ENCODE peak calls at places on chromosomes 2 and 18, in eight cellular contexts. Z, A, R, N, T, W, K and X are unnamed samples.

GRCh38 chr18:35522130-35522959 is 24.6 kb upstream of the INO80C start:
- DNase-seq in Z (no peak), A (no peak), R (no peak), N (no peak), T (no peak), W (no peak), K (no peak), X (no peak)

GRCh38 chr2:177523781-177524180 is 131.2 kb downstream of the AGPS start:
- DNase-seq in Z (no peak), A (no peak), R (no peak), N (no peak), T (no peak), W (no peak), K (no peak), X (no peak)

GRCh38 chr2:71067567-71068217 is 756 bp upstream of the NAGK start:
- DNase-seq in Z (no peak), A (peak), R (no peak), N (peak), T (no peak), W (no peak), K (no peak), X (peak)

GRCh38 chr2:239380831-239381708 is 19.8 kb downstream of the HDAC4 start:
- DNase-seq in Z (peak), A (peak), R (no peak), N (peak), T (no peak), W (no peak), K (no peak), X (peak)

GRCh38 chr2:35960596-35960995 is 395.0 kb upstream of the CRIM1 start:
- DNase-seq in Z (no peak), A (no peak), R (no peak), N (no peak), T (no peak), W (no peak), K (no peak), X (no peak)

GRCh38 chr2:4673025-4673489 is 969.7 kb downstream of the DCDC2C start:
- DNase-seq in Z (no peak), A (no peak), R (no peak), N (no peak), T (peak), W (no peak), K (no peak), X (no peak)

GRCh38 chr18:79779021-79779699 is 18.6 kb upstream of the KCNG2 start:
- DNase-seq in Z (no peak), A (no peak), R (no peak), N (no peak), T (no peak), W (no peak), K (no peak), X (no peak)

GRCh38 chr18:2963048-2963447 is 49.9 kb downstream of the LPIN2 start:
- DNase-seq in Z (peak), A (peak), R (no peak), N (peak), T (no peak), W (no peak), K (no peak), X (peak)

GRCh38 chr2:151844217-151844896 is 16.1 kb upstream of the ARL5A start:
- DNase-seq in Z (no peak), A (no peak), R (no peak), N (no peak), T (no peak), W (no peak), K (no peak), X (no peak)

GRCh38 chr2:55232863-55233657 is 572 bp downstream of the RPS27A start:
- DNase-seq in Z (peak), A (peak), R (peak), N (peak), T (peak), W (no peak), K (no peak), X (peak)

GRCh38 chr2:190320696-190321095 is 1.1 kb upstream of the HIBCH start:
- DNase-seq in Z (no peak), A (no peak), R (no peak), N (no peak), T (no peak), W (no peak), K (no peak), X (no peak)

GRCh38 chr2:211216221-211216620 is 659.8 kb downstream of the CPS1 start:
- DNase-seq in Z (no peak), A (peak), R (no peak), N (no peak), T (no peak), W (no peak), K (no peak), X (peak)

GRCh38 chr18:13464432-13465125 is 246.0 kb downstream of the LDLRAD4 start:
- DNase-seq in Z (peak), A (peak), R (no peak), N (peak), T (no peak), W (no peak), K (no peak), X (peak)

GRCh38 chr2:232340171-232340935 is 38.2 kb upstream of the ALPP start:
- DNase-seq in Z (no peak), A (no peak), R (no peak), N (no peak), T (no peak), W (no peak), K (no peak), X (no peak)

GRCh38 chr2:164953279-164953678 is 2.0 kb downstream of the SLC38A11 start:
- DNase-seq in Z (no peak), A (no peak), R (no peak), N (no peak), T (no peak), W (no peak), K (no peak), X (no peak)

GRCh38 chr2:219495531-219496122 is 3.1 kb upstream of the GMPPA start:
- DNase-seq in Z (peak), A (peak), R (peak), N (peak), T (peak), W (no peak), K (peak), X (peak)

GRCh38 chr18:79479114-79479760 is 83.5 kb downstream of the NFATC1 start:
- DNase-seq in Z (no peak), A (no peak), R (no peak), N (no peak), T (no peak), W (no peak), K (no peak), X (no peak)

GRCh38 chr2:70995227-70995729 is 605 bp upstream of the TEX261 start:
- DNase-seq in Z (peak), A (peak), R (peak), N (peak), T (peak), W (no peak), K (no peak), X (peak)

GRCh38 chr2:165239826-165240618 is 808 bp downstream of the SCN2A start:
- DNase-seq in Z (no peak), A (no peak), R (no peak), N (no peak), T (no peak), W (no peak), K (no peak), X (no peak)

GRCh38 chr2:48144777-48145176 is 238.5 kb upstream of the FBXO11 start:
- DNase-seq in Z (no peak), A (no peak), R (no peak), N (no peak), T (peak), W (no peak), K (no peak), X (no peak)

GRCh38 chr2:181998045-181998444 is 12.4 kb downstream of the PPP1R1C start:
- DNase-seq in Z (no peak), A (no peak), R (no peak), N (no peak), T (no peak), W (no peak), K (no peak), X (no peak)

GRCh38 chr2:55743583-55743982 is 49.9 kb upstream of the PNPT1 start:
- DNase-seq in Z (no peak), A (no peak), R (peak), N (no peak), T (peak), W (no peak), K (no peak), X (no peak)

GRCh38 chr2:122072666-122073065 is 317.2 kb downstream of the TSN start:
- DNase-seq in Z (no peak), A (no peak), R (no peak), N (no peak), T (peak), W (no peak), K (no peak), X (no peak)

GRCh38 chr2:209331291-209331844 is 92.5 kb upstream of the MAP2 start:
- DNase-seq in Z (no peak), A (peak), R (peak), N (no peak), T (peak), W (peak), K (no peak), X (peak)